ENCODE peak calls at places on chromosomes 12 and 14, in four cellular contexts. Q is cardiac fibroblast, S is left lung, N is AG08395. Y is an unnamed sample.

GRCh38 chr12:46442723-46443122 is 70.2 kb upstream of the SLC38A2 start:
- DNase-seq in Q (no peak), S (no peak), N (no peak), Y (no peak)

GRCh38 chr14:90275455-90275814 is 19.1 kb downstream of the PSMC1 start:
- DNase-seq in Q (no peak), S (no peak), N (no peak), Y (no peak)

GRCh38 chr12:6826734-6827436 is 1.3 kb upstream of the P3H3 start:
- DNase-seq in Q (no peak), S (no peak), N (no peak), Y (peak)

GRCh38 chr12:82473111-82473754 is 114.9 kb downstream of the METTL25 start:
- DNase-seq in Q (no peak), S (no peak), N (no peak), Y (peak)

GRCh38 chr12:31737345-31737744 is 8.5 kb upstream of the AMN1 start:
- DNase-seq in Q (no peak), S (no peak), N (no peak), Y (no peak)

GRCh38 chr14:104678901-104679705 is 10.3 kb upstream of the INF2 start:
- DNase-seq in Q (no peak), S (no peak), N (no peak), Y (no peak)

GRCh38 chr12:32039917-32040575 is 66.6 kb upstream of the BICD1 start:
- DNase-seq in Q (no peak), S (no peak), N (no peak), Y (no peak)

GRCh38 chr12:30345735-30346445 is 349.8 kb downstream of the IPO8 start:
- DNase-seq in Q (no peak), S (no peak), N (no peak), Y (no peak)

GRCh38 chr12:45981075-45981837 is 9.1 kb downstream of the SCAF11 start:
- DNase-seq in Q (no peak), S (no peak), N (no peak), Y (no peak)

GRCh38 chr12:27951898-27952297 is 20.6 kb downstream of the PTHLH start:
- DNase-seq in Q (no peak), S (no peak), N (no peak), Y (no peak)

GRCh38 chr12:51200806-51201205 is 17.1 kb downstream of the POU6F1 start:
- DNase-seq in Q (no peak), S (no peak), N (no peak), Y (no peak)

GRCh38 chr12:88325076-88325827 is 183.1 kb downstream of the TMTC3 start:
- DNase-seq in Q (peak), S (no peak), N (peak), Y (no peak)

GRCh38 chr14:43914041-43914693 is 592.9 kb downstream of the FSCB start:
- DNase-seq in Q (no peak), S (no peak), N (no peak), Y (no peak)

GRCh38 chr12:63304844-63305243 is 153.8 kb upstream of the AVPR1A start:
- DNase-seq in Q (no peak), S (no peak), N (no peak), Y (no peak)

GRCh38 chr14:67620217-67620789 is 583 bp downstream of the ARG2 start:
- DNase-seq in Q (no peak), S (no peak), N (no peak), Y (no peak)

GRCh38 chr12:113981876-113982275 is 15.8 kb upstream of the RBM19 start:
- DNase-seq in Q (no peak), S (no peak), N (no peak), Y (no peak)

GRCh38 chr12:6735448-6736191 is 11.8 kb downstream of the COPS7A start:
- DNase-seq in Q (peak), S (peak), N (peak), Y (no peak)

GRCh38 chr12:6337958-6338406 is 3.9 kb downstream of the TNFRSF1A start:
- DNase-seq in Q (peak), S (no peak), N (peak), Y (no peak)

GRCh38 chr12:57342207-57342691 is 88.6 kb downstream of the R3HDM2 start:
- DNase-seq in Q (peak), S (peak), N (no peak), Y (no peak)

GRCh38 chr14:104688755-104689619 is at the start of gene INF2:
- DNase-seq in Q (peak), S (peak), N (peak), Y (no peak)

GRCh38 chr12:122944588-122944987 is 21.7 kb downstream of the ABCB9 start:
- DNase-seq in Q (peak), S (no peak), N (peak), Y (peak)

GRCh38 chr14:93663317-93663716 is 125.0 kb downstream of the PRIMA1 start:
- DNase-seq in Q (no peak), S (no peak), N (no peak), Y (no peak)

GRCh38 chr12:124921200-124922008 is 7.0 kb upstream of the UBC start:
- DNase-seq in Q (peak), S (peak), N (peak), Y (no peak)

GRCh38 chr14:61568572-61569011 is 126.7 kb upstream of the HIF1A start:
- DNase-seq in Q (no peak), S (peak), N (no peak), Y (no peak)

GRCh38 chr12:18805516-18806248 is 67.8 kb downstream of the CAPZA3 start:
- DNase-seq in Q (no peak), S (no peak), N (no peak), Y (no peak)

GRCh38 chr14:85528080-85528881 is 1.7 kb upstream of the FLRT2 start:
- DNase-seq in Q (peak), S (no peak), N (peak), Y (no peak)